ENCODE peak calls at places on chromosomes 3 and 15, in seven cellular contexts. G is nephron progenitor cell, M is HFFc6, C is lower lobe of right lung, H is GM12865, S is Calu3, U is HL-60. R is an unnamed sample.

GRCh38 chr15:23539892-23540291 is 25.6 kb upstream of the MKRN3 start:
- DNase-seq in G (no peak), M (no peak), C (no peak), H (no peak), S (no peak), U (no peak), R (no peak)

GRCh38 chr3:188296761-188297689 is 143.1 kb downstream of the LPP start:
- DNase-seq in G (no peak), M (peak; percentile 62), C (no peak), H (no peak), S (peak; percentile 66), U (peak; percentile 76), R (no peak)

GRCh38 chr15:65812921-65813320 is 20.8 kb upstream of the DENND4A start:
- DNase-seq in G (no peak), M (no peak), C (no peak), H (no peak), S (no peak), U (no peak), R (no peak)

GRCh38 chr15:25054329-25054728 is 99.5 kb downstream of the SNRPN start:
- DNase-seq in G (no peak), M (no peak), C (no peak), H (no peak), S (no peak), U (no peak), R (no peak)

GRCh38 chr3:32913790-32914446 is 37.5 kb upstream of the CCR4 start:
- DNase-seq in G (no peak), M (peak; percentile 68), C (no peak), H (no peak), S (no peak), U (no peak), R (peak; percentile 85)

GRCh38 chr15:82543155-82543554 is 2.9 kb upstream of the RPS17 start:
- DNase-seq in G (no peak), M (peak; percentile 39), C (no peak), H (no peak), S (no peak), U (peak; percentile 49), R (no peak)

GRCh38 chr3:141406265-141406664 is 38.0 kb downstream of the ZBTB38 start:
- DNase-seq in G (no peak), M (no peak), C (no peak), H (no peak), S (no peak), U (no peak), R (no peak)

GRCh38 chr15:35126236-35126635 is 41.1 kb upstream of the NANOGP8 start:
- DNase-seq in G (no peak), M (no peak), C (no peak), H (no peak), S (no peak), U (no peak), R (no peak)

GRCh38 chr15:59701880-59702279 is 12.8 kb upstream of the BNIP2 start:
- DNase-seq in G (no peak), M (no peak), C (no peak), H (no peak), S (no peak), U (no peak), R (no peak)

GRCh38 chr3:13348671-13349396 is 71.3 kb downstream of the NUP210 start:
- DNase-seq in G (peak; percentile 27), M (no peak), C (no peak), H (no peak), S (no peak), U (peak; percentile 56), R (no peak)

GRCh38 chr3:45832691-45833090 is 9.2 kb downstream of the LZTFL1 start:
- DNase-seq in G (no peak), M (no peak), C (no peak), H (peak; percentile 53), S (peak; percentile 50), U (no peak), R (no peak)

GRCh38 chr3:15007681-15008141 is 57.4 kb downstream of the MRPS25 start:
- DNase-seq in G (no peak), M (peak; percentile 83), C (no peak), H (no peak), S (no peak), U (no peak), R (peak; percentile 37)

GRCh38 chr15:60580650-60581415 is 101.9 kb upstream of the ICE2 start:
- DNase-seq in G (no peak), M (no peak), C (no peak), H (peak; percentile 78), S (no peak), U (no peak), R (no peak)

GRCh38 chr3:137205394-137206060 is 247.7 kb downstream of the IL20RB start:
- DNase-seq in G (no peak), M (no peak), C (no peak), H (no peak), S (no peak), U (no peak), R (no peak)

GRCh38 chr15:63997715-63998442 is 48.4 kb downstream of the DAPK2 start:
- DNase-seq in G (no peak), M (no peak), C (no peak), H (no peak), S (no peak), U (no peak), R (peak; percentile 45)

GRCh38 chr15:40049076-40049475 is 10.1 kb upstream of the SRP14 start:
- DNase-seq in G (no peak), M (no peak), C (no peak), H (no peak), S (no peak), U (no peak), R (no peak)

GRCh38 chr3:71050133-71050520 is 533.4 kb downstream of the FOXP1 start:
- DNase-seq in G (no peak), M (no peak), C (no peak), H (no peak), S (no peak), U (no peak), R (no peak)

GRCh38 chr3:41118461-41119385 is 80.6 kb upstream of the CTNNB1 start:
- DNase-seq in G (no peak), M (no peak), C (no peak), H (no peak), S (no peak), U (no peak), R (no peak)

GRCh38 chr3:38119802-38120689 is 16.9 kb downstream of the ACAA1 start:
- DNase-seq in G (no peak), M (no peak), C (no peak), H (no peak), S (no peak), U (no peak), R (no peak)

GRCh38 chr3:77825045-77825827 is 785.3 kb downstream of the ROBO2 start:
- DNase-seq in G (no peak), M (peak; percentile 50), C (peak; percentile 62), H (no peak), S (peak; percentile 78), U (no peak), R (peak; percentile 99)

GRCh38 chr15:83292317-83292716 is 7.9 kb upstream of the BNC1 start:
- DNase-seq in G (no peak), M (peak; percentile 79), C (no peak), H (no peak), S (no peak), U (no peak), R (peak; percentile 63)

GRCh38 chr3:56751056-56751455 is 50.7 kb downstream of the ARHGEF3 start:
- DNase-seq in G (no peak), M (no peak), C (no peak), H (no peak), S (no peak), U (no peak), R (peak; percentile 52)

GRCh38 chr3:39361252-39361927 is 21.8 kb upstream of the SLC25A38 start:
- DNase-seq in G (no peak), M (no peak), C (no peak), H (peak; percentile 80), S (no peak), U (peak; percentile 74), R (no peak)

GRCh38 chr15:61198722-61199121 is 30.4 kb downstream of the RORA start:
- DNase-seq in G (no peak), M (no peak), C (no peak), H (no peak), S (no peak), U (no peak), R (no peak)

GRCh38 chr3:25043181-25043580 is 384.9 kb upstream of the RARB start:
- DNase-seq in G (no peak), M (no peak), C (no peak), H (no peak), S (no peak), U (no peak), R (no peak)

GRCh38 chr15:27086800-27087199 is 115.8 kb downstream of the GABRG3 start:
- DNase-seq in G (no peak), M (no peak), C (no peak), H (no peak), S (no peak), U (no peak), R (no peak)

DNA sequence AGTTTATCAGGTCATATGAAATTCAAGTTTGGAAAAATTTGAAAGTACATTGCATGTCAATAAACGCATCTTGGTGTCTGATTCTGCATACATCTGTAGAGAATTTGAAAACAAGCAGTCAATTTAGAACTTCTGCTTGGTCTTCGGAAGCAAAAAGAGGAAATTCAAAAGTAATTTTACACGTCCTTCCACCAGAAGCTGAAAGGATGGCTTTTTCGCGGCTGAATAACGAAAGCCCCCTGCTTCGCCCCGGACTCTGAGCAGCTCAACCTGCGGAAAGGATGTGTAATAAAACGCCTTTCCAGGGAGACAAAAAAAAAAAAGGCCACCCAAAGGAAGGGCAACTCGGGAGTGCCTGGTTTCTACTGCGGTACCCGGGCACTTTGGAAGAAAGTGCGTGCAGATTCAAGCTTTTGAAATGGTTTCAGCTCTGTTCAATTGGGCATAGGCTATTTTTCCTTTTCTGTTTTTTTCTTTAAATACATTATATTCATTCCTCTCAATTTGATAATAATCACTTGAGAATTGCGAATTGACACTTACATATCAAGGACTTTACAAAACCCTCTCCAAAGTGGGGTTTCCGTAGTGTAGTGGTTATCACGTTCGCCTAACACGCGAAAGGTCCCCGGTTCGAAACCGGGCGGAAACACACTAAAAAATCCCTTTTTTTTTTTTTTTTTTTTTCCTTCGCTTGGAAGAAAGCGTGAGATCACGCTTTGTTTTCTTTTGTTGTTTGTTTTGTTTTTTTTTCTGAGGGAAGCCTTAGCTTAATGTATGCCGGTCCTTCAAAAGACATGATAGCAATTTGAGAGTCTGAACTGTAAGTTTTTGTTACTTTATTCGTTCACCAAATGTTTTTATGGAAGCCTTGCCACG is 1.3 kb upstream of the MYNN start:
- DNase-seq in G (peak; percentile 65), M (peak; percentile 65), C (peak; percentile 52), H (peak; percentile 86), S (peak; percentile 77), U (peak; percentile 73), R (no peak)
- TF ChIP-seq CTCF in G (no peak), M (no peak), C (no peak), H (no peak), S (no peak), U (no peak), R (no peak)

GRCh38 chr3:99366663-99367429 is 271.5 kb upstream of the COL8A1 start:
- DNase-seq in G (no peak), M (no peak), C (no peak), H (no peak), S (peak; percentile 0), U (peak; percentile 5), R (no peak)
- TF ChIP-seq CTCF in G (peak; percentile 29), M (no peak), C (no peak), H (no peak), S (no peak), U (no peak), R (no peak)

GRCh38 chr3:8481380-8481779 is 20.2 kb upstream of the LMCD1 start:
- DNase-seq in G (no peak), M (no peak), C (no peak), H (no peak), S (no peak), U (no peak), R (no peak)
- TF ChIP-seq CTCF in G (no peak), M (peak; percentile 49), C (no peak), H (no peak), S (no peak), U (no peak), R (peak; percentile 14)

GRCh38 chr15:88664151-88664778 is 25.4 kb downstream of the ISG20 start:
- DNase-seq in G (no peak), M (no peak), C (no peak), H (peak; percentile 58), S (peak; percentile 58), U (no peak), R (no peak)
- TF ChIP-seq CTCF in G (no peak), M (no peak), C (peak; percentile 47), H (peak; percentile 42), S (peak; percentile 35), U (no peak), R (peak; percentile 55)